ENCODE peak calls at places on chromosomes 11 and 22, in ten cellular contexts. J is foreskin fibroblast; I is pulmonary artery endothelial cell; N is GM04504; G is germinal center; E is activated CD8-positive, alpha-beta memory T cell treated with anti-CD3 and anti-CD28 coated beads for 4 hours; Q is naive thymus-derived CD8-positive, alpha-beta T cell; M is ACHN; F is NCI-H748 treated with DMSO at 0.1 percent for 48 hours; B is CD8-positive, alpha-beta memory T cell. U is an unnamed sample.

GRCh38 chr22:22085702-22086500 is 103.3 kb upstream of the TOP3B start:
- DNase-seq in J (peak), I (no peak), N (no peak), G (no peak), E (no peak), Q (no peak), M (peak), F (no peak), B (no peak), U (no peak)

GRCh38 chr11:120608760-120609211 is 97.2 kb downstream of the GRIK4 start:
- DNase-seq in J (peak), I (no peak), N (peak), G (no peak), E (no peak), Q (no peak), M (no peak), F (peak), B (no peak), U (no peak)

GRCh38 chr11:14974021-14974698 is 2.0 kb upstream of the CALCA start:
- DNase-seq in J (no peak), I (no peak), N (no peak), G (no peak), E (no peak), Q (no peak), M (no peak), F (no peak), B (no peak), U (no peak)

GRCh38 chr11:82859746-82860145 is 40.5 kb downstream of the PRCP start:
- DNase-seq in J (no peak), I (no peak), N (no peak), G (no peak), E (no peak), Q (no peak), M (no peak), F (no peak), B (no peak), U (no peak)

GRCh38 chr11:45212566-45213315 is 66.3 kb downstream of the PRDM11 start:
- DNase-seq in J (no peak), I (no peak), N (no peak), G (no peak), E (no peak), Q (no peak), M (no peak), F (no peak), B (no peak), U (no peak)

GRCh38 chr11:64044730-64045386 is 9.1 kb downstream of the FLRT1 start:
- DNase-seq in J (no peak), I (no peak), N (no peak), G (no peak), E (no peak), Q (no peak), M (no peak), F (no peak), B (no peak), U (no peak)

GRCh38 chr11:100863080-100863581 is 176.0 kb downstream of the ARHGAP42 start:
- DNase-seq in J (peak), I (no peak), N (peak), G (no peak), E (no peak), Q (no peak), M (no peak), F (no peak), B (no peak), U (no peak)

GRCh38 chr11:128055576-128056217 is 531.7 kb downstream of the ETS1 start:
- DNase-seq in J (no peak), I (no peak), N (no peak), G (no peak), E (no peak), Q (no peak), M (no peak), F (no peak), B (no peak), U (no peak)

U was measured in DMS 273 treated with DMSO at 0.1 percent for 48 hours.